ENCODE peak calls at places on chromosomes 3 and 15, in six cellular contexts. One of them, this sample, is unnamed.

GRCh38 chr3:128786434-128787020 is 60.5 kb downstream of the RAB7A start:
- DNase-seq in SK-N-SH: no peak
- DNase-seq in H1: no peak
- DNase-seq in K562: no peak
- DNase-seq in HepG2: no peak
- DNase-seq in GM12878: no peak
- DNase-seq in this sample: no peak

GRCh38 chr15:59327942-59328341 is 44.7 kb downstream of the MYO1E start:
- DNase-seq in K562: no peak
- DNase-seq in HepG2: no peak
- DNase-seq in H1: peak; percentile 40
- DNase-seq in SK-N-SH: no peak
- DNase-seq in GM12878: no peak
- DNase-seq in this sample: no peak

GRCh38 chr15:52706091-52706490 is 26.9 kb upstream of the ATOSA start:
- DNase-seq in K562: no peak
- DNase-seq in HepG2: no peak
- DNase-seq in H1: no peak
- DNase-seq in SK-N-SH: no peak
- DNase-seq in GM12878: no peak
- DNase-seq in this sample: no peak

GRCh38 chr3:24457719-24458118 is 36.9 kb downstream of the THRB start:
- DNase-seq in GM12878: no peak
- DNase-seq in SK-N-SH: no peak
- DNase-seq in HepG2: no peak
- DNase-seq in H1: no peak
- DNase-seq in K562: no peak
- DNase-seq in this sample: no peak

GRCh38 chr3:127008236-127008635 is 25.3 kb downstream of the PLXNA1 start:
- DNase-seq in HepG2: no peak
- DNase-seq in H1: no peak
- DNase-seq in K562: no peak
- DNase-seq in GM12878: no peak
- DNase-seq in SK-N-SH: peak; percentile 59
- DNase-seq in this sample: no peak

GRCh38 chr3:29757054-29757777 is 476.3 kb downstream of the RBMS3 start:
- DNase-seq in SK-N-SH: no peak
- DNase-seq in K562: no peak
- DNase-seq in HepG2: no peak
- DNase-seq in H1: no peak
- DNase-seq in GM12878: no peak
- DNase-seq in this sample: no peak

GRCh38 chr3:128009952-128010846 is 42.0 kb upstream of the SEC61A1 start:
- DNase-seq in HepG2: peak; percentile 29
- DNase-seq in GM12878: no peak
- DNase-seq in SK-N-SH: no peak
- DNase-seq in H1: no peak
- DNase-seq in K562: peak; percentile 3
- DNase-seq in this sample: no peak

GRCh38 chr3:134885877-134886621 is 91.0 kb downstream of the EPHB1 start:
- DNase-seq in HepG2: no peak
- DNase-seq in K562: no peak
- DNase-seq in H1: no peak
- DNase-seq in GM12878: peak; percentile 95
- DNase-seq in SK-N-SH: no peak
- DNase-seq in this sample: no peak

GRCh38 chr15:50786871-50787270 is 21.4 kb upstream of the SPPL2A start:
- DNase-seq in K562: no peak
- DNase-seq in H1: no peak
- DNase-seq in GM12878: no peak
- DNase-seq in SK-N-SH: no peak
- DNase-seq in HepG2: no peak
- DNase-seq in this sample: no peak

GRCh38 chr3:151268267-151269235 is 9.8 kb downstream of the P2RY14 start:
- DNase-seq in H1: no peak
- DNase-seq in SK-N-SH: no peak
- DNase-seq in GM12878: no peak
- DNase-seq in HepG2: no peak
- DNase-seq in K562: no peak
- DNase-seq in this sample: no peak
- TF ChIP-seq GABPA in H1: no peak
- TF ChIP-seq GABPA in SK-N-SH: no peak
- TF ChIP-seq GABPA in GM12878: no peak
- TF ChIP-seq GABPA in HepG2: no peak
- TF ChIP-seq GABPA in K562: no peak
- TF ChIP-seq GABPA in this sample: no peak

GRCh38 chr3:62553811-62554210 is 180.5 kb upstream of the FEZF2 start:
- DNase-seq in SK-N-SH: no peak
- DNase-seq in K562: no peak
- DNase-seq in GM12878: no peak
- DNase-seq in H1: no peak
- DNase-seq in HepG2: no peak
- DNase-seq in this sample: no peak
- TF ChIP-seq GABPA in SK-N-SH: no peak
- TF ChIP-seq GABPA in K562: no peak
- TF ChIP-seq GABPA in GM12878: no peak
- TF ChIP-seq GABPA in H1: no peak
- TF ChIP-seq GABPA in HepG2: no peak
- TF ChIP-seq GABPA in this sample: no peak

GRCh38 chr15:90495067-90495466 is 34.7 kb upstream of the CRTC3 start:
- DNase-seq in K562: peak; percentile 54
- DNase-seq in SK-N-SH: no peak
- DNase-seq in H1: no peak
- DNase-seq in GM12878: no peak
- DNase-seq in HepG2: no peak
- DNase-seq in this sample: no peak
- TF ChIP-seq GABPA in K562: no peak
- TF ChIP-seq GABPA in SK-N-SH: no peak
- TF ChIP-seq GABPA in H1: no peak
- TF ChIP-seq GABPA in GM12878: no peak
- TF ChIP-seq GABPA in HepG2: no peak
- TF ChIP-seq GABPA in this sample: no peak

GRCh38 chr3:195113074-195113473 is 157.9 kb downstream of the XXYLT1 start:
- DNase-seq in SK-N-SH: no peak
- DNase-seq in GM12878: no peak
- DNase-seq in H1: no peak
- DNase-seq in K562: peak; percentile 57
- DNase-seq in HepG2: no peak
- DNase-seq in this sample: no peak
- TF ChIP-seq GABPA in SK-N-SH: no peak
- TF ChIP-seq GABPA in GM12878: no peak
- TF ChIP-seq GABPA in H1: no peak
- TF ChIP-seq GABPA in K562: no peak
- TF ChIP-seq GABPA in HepG2: no peak
- TF ChIP-seq GABPA in this sample: no peak

GRCh38 chr3:178126686-178127085 is 409.6 kb upstream of the KCNMB2 start:
- DNase-seq in GM12878: no peak
- DNase-seq in SK-N-SH: no peak
- DNase-seq in HepG2: no peak
- DNase-seq in H1: no peak
- DNase-seq in K562: no peak
- DNase-seq in this sample: no peak

GRCh38 chr3:178131801-178132200 is 404.4 kb upstream of the KCNMB2 start:
- DNase-seq in H1: no peak
- DNase-seq in GM12878: no peak
- DNase-seq in HepG2: no peak
- DNase-seq in K562: no peak
- DNase-seq in SK-N-SH: no peak
- DNase-seq in this sample: no peak

GRCh38 chr3:178129109-178129508 is 407.1 kb upstream of the KCNMB2 start:
- DNase-seq in GM12878: no peak
- DNase-seq in SK-N-SH: no peak
- DNase-seq in H1: no peak
- DNase-seq in HepG2: no peak
- DNase-seq in K562: no peak
- DNase-seq in this sample: no peak

GRCh38 chr3:178127221-178127620 is 409.0 kb upstream of the KCNMB2 start:
- DNase-seq in HepG2: no peak
- DNase-seq in GM12878: no peak
- DNase-seq in H1: no peak
- DNase-seq in K562: no peak
- DNase-seq in SK-N-SH: no peak
- DNase-seq in this sample: no peak
- TF ChIP-seq GABPA in HepG2: no peak
- TF ChIP-seq GABPA in GM12878: no peak
- TF ChIP-seq GABPA in H1: no peak
- TF ChIP-seq GABPA in K562: no peak
- TF ChIP-seq GABPA in SK-N-SH: no peak
- TF ChIP-seq GABPA in this sample: no peak

GRCh38 chr15:97944724-97945123 is 15.8 kb upstream of the ARRDC4 start:
- DNase-seq in HepG2: no peak
- DNase-seq in GM12878: no peak
- DNase-seq in H1: no peak
- DNase-seq in SK-N-SH: no peak
- DNase-seq in K562: no peak
- DNase-seq in this sample: no peak

GRCh38 chr15:97941572-97941971 is 18.9 kb upstream of the ARRDC4 start:
- DNase-seq in H1: no peak
- DNase-seq in K562: no peak
- DNase-seq in GM12878: no peak
- DNase-seq in SK-N-SH: no peak
- DNase-seq in HepG2: no peak
- DNase-seq in this sample: no peak

DNA sequence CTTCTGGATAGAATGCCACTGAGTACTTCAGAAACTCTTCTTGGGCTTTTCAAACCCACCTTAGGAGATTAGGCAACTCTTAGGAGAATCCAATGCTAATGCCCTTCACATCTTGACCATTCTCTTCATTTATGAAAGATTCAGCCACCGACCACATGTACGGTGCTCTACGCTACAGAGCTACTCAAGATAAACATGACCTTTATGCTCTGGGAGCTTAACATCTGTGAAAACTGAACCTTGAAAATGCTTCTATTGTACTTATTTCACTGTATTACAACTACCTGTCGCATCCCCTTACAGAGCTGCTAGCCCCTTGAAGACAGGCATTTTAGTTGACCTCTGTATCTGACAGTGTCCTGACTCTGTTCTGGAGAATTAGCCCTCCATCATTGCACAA is 19.5 kb upstream of the ARRDC4 start:
- DNase-seq in GM12878: no peak
- DNase-seq in H1: no peak
- DNase-seq in K562: no peak
- DNase-seq in SK-N-SH: no peak
- DNase-seq in HepG2: no peak
- DNase-seq in this sample: no peak
- TF ChIP-seq GABPA in GM12878: no peak
- TF ChIP-seq GABPA in H1: no peak
- TF ChIP-seq GABPA in K562: no peak
- TF ChIP-seq GABPA in SK-N-SH: no peak
- TF ChIP-seq GABPA in HepG2: no peak
- TF ChIP-seq GABPA in this sample: no peak

This sample was measured in HL-60.